ENCODE peak calls at places on chromosome 18, in ten cellular contexts. One of them, this sample, is unnamed. For H3K36me3, the result is how much of the 10 kb centered on the place peaks cover.

GRCh38 chr18:45571161-45571560 is 44.1 kb upstream of the SLC14A2 start:
- DNase-seq in ovary: no peak
- DNase-seq in tibial nerve: no peak
- DNase-seq in effector memory CD4-positive, alpha-beta T cell: no peak
- DNase-seq in heart right ventricle: no peak
- DNase-seq in upper lobe of right lung: no peak
- DNase-seq in Peyer's patch: no peak
- DNase-seq in IMR-90: no peak
- DNase-seq in CD8-positive, alpha-beta memory T cell: no peak
- DNase-seq in colonic mucosa: no peak
- DNase-seq in this sample: no peak

GRCh38 chr18:28905509-28905908 is 728.6 kb upstream of the CDH2 start:
- DNase-seq in effector memory CD4-positive, alpha-beta T cell: no peak
- DNase-seq in Peyer's patch: no peak
- DNase-seq in tibial nerve: no peak
- DNase-seq in CD8-positive, alpha-beta memory T cell: no peak
- DNase-seq in heart right ventricle: no peak
- DNase-seq in IMR-90: peak
- DNase-seq in ovary: no peak
- DNase-seq in upper lobe of right lung: no peak
- DNase-seq in colonic mucosa: no peak
- DNase-seq in this sample: no peak

GRCh38 chr18:13235326-13235937 is 16.9 kb downstream of the LDLRAD4 start:
- DNase-seq in effector memory CD4-positive, alpha-beta T cell: no peak
- DNase-seq in CD8-positive, alpha-beta memory T cell: no peak
- DNase-seq in Peyer's patch: peak
- DNase-seq in tibial nerve: no peak
- DNase-seq in ovary: no peak
- DNase-seq in heart right ventricle: no peak
- DNase-seq in upper lobe of right lung: no peak
- DNase-seq in colonic mucosa: no peak
- DNase-seq in IMR-90: no peak
- DNase-seq in this sample: peak

GRCh38 chr18:8911408-8912340 is 190.8 kb upstream of the NDUFV2 start:
- DNase-seq in tibial nerve: no peak
- DNase-seq in upper lobe of right lung: no peak
- DNase-seq in ovary: no peak
- DNase-seq in colonic mucosa: no peak
- DNase-seq in CD8-positive, alpha-beta memory T cell: no peak
- DNase-seq in heart right ventricle: no peak
- DNase-seq in IMR-90: no peak
- DNase-seq in Peyer's patch: no peak
- DNase-seq in effector memory CD4-positive, alpha-beta T cell: no peak
- DNase-seq in this sample: no peak

GRCh38 chr18:4468515-4468914 is 13.4 kb upstream of the DLGAP1 start:
- DNase-seq in heart right ventricle: no peak
- DNase-seq in CD8-positive, alpha-beta memory T cell: no peak
- DNase-seq in Peyer's patch: no peak
- DNase-seq in effector memory CD4-positive, alpha-beta T cell: no peak
- DNase-seq in upper lobe of right lung: no peak
- DNase-seq in tibial nerve: no peak
- DNase-seq in ovary: no peak
- DNase-seq in colonic mucosa: no peak
- DNase-seq in IMR-90: no peak
- DNase-seq in this sample: peak

GRCh38 chr18:70520867-70521266 is 232.0 kb downstream of the SOCS6 start:
- DNase-seq in upper lobe of right lung: no peak
- DNase-seq in heart right ventricle: no peak
- DNase-seq in effector memory CD4-positive, alpha-beta T cell: no peak
- DNase-seq in ovary: no peak
- DNase-seq in tibial nerve: no peak
- DNase-seq in colonic mucosa: no peak
- DNase-seq in Peyer's patch: no peak
- DNase-seq in IMR-90: no peak
- DNase-seq in CD8-positive, alpha-beta memory T cell: no peak
- DNase-seq in this sample: no peak

GRCh38 chr18:79546781-79547272 is 132.8 kb upstream of the CTDP1 start:
- DNase-seq in IMR-90: no peak
- DNase-seq in heart right ventricle: no peak
- DNase-seq in upper lobe of right lung: peak
- DNase-seq in ovary: peak
- DNase-seq in effector memory CD4-positive, alpha-beta T cell: no peak
- DNase-seq in tibial nerve: no peak
- DNase-seq in colonic mucosa: no peak
- DNase-seq in Peyer's patch: peak
- DNase-seq in CD8-positive, alpha-beta memory T cell: no peak
- DNase-seq in this sample: no peak

GRCh38 chr18:29841631-29842030 is 1200.9 kb downstream of the DSC3 start:
- DNase-seq in heart right ventricle: no peak
- DNase-seq in ovary: no peak
- DNase-seq in upper lobe of right lung: no peak
- DNase-seq in tibial nerve: no peak
- DNase-seq in CD8-positive, alpha-beta memory T cell: no peak
- DNase-seq in effector memory CD4-positive, alpha-beta T cell: no peak
- DNase-seq in colonic mucosa: no peak
- DNase-seq in IMR-90: no peak
- DNase-seq in Peyer's patch: no peak
- DNase-seq in this sample: no peak

GRCh38 chr18:10851824-10852225 is 297.5 kb downstream of the PIEZO2 start:
- DNase-seq in CD8-positive, alpha-beta memory T cell: no peak
- DNase-seq in ovary: no peak
- DNase-seq in IMR-90: peak
- DNase-seq in upper lobe of right lung: no peak
- DNase-seq in heart right ventricle: no peak
- DNase-seq in tibial nerve: no peak
- DNase-seq in colonic mucosa: no peak
- DNase-seq in effector memory CD4-positive, alpha-beta T cell: no peak
- DNase-seq in Peyer's patch: no peak
- DNase-seq in this sample: peak

GRCh38 chr18:44396550-44396949 is 284.1 kb upstream of the SETBP1 start:
- DNase-seq in CD8-positive, alpha-beta memory T cell: no peak
- DNase-seq in tibial nerve: no peak
- DNase-seq in colonic mucosa: no peak
- DNase-seq in effector memory CD4-positive, alpha-beta T cell: no peak
- DNase-seq in Peyer's patch: no peak
- DNase-seq in heart right ventricle: no peak
- DNase-seq in ovary: no peak
- DNase-seq in IMR-90: no peak
- DNase-seq in upper lobe of right lung: no peak
- DNase-seq in this sample: no peak

GRCh38 chr18:4672152-4672551 is 217.0 kb upstream of the DLGAP1 start:
- DNase-seq in ovary: no peak
- DNase-seq in colonic mucosa: no peak
- DNase-seq in upper lobe of right lung: no peak
- DNase-seq in effector memory CD4-positive, alpha-beta T cell: no peak
- DNase-seq in Peyer's patch: no peak
- DNase-seq in heart right ventricle: no peak
- DNase-seq in IMR-90: no peak
- DNase-seq in tibial nerve: no peak
- DNase-seq in CD8-positive, alpha-beta memory T cell: no peak
- DNase-seq in this sample: no peak

GRCh38 chr18:57352761-57353136 is 392 bp downstream of the ST8SIA3 start:
- DNase-seq in tibial nerve: no peak
- DNase-seq in ovary: no peak
- DNase-seq in Peyer's patch: no peak
- DNase-seq in colonic mucosa: no peak
- DNase-seq in IMR-90: no peak
- DNase-seq in heart right ventricle: no peak
- DNase-seq in CD8-positive, alpha-beta memory T cell: no peak
- DNase-seq in effector memory CD4-positive, alpha-beta T cell: no peak
- DNase-seq in upper lobe of right lung: no peak
- DNase-seq in this sample: peak

GRCh38 chr18:28713026-28713425 is 536.1 kb upstream of the CDH2 start:
- DNase-seq in Peyer's patch: no peak
- DNase-seq in tibial nerve: no peak
- DNase-seq in IMR-90: no peak
- DNase-seq in CD8-positive, alpha-beta memory T cell: no peak
- DNase-seq in heart right ventricle: no peak
- DNase-seq in upper lobe of right lung: no peak
- DNase-seq in effector memory CD4-positive, alpha-beta T cell: no peak
- DNase-seq in colonic mucosa: no peak
- DNase-seq in ovary: no peak
- DNase-seq in this sample: no peak

GRCh38 chr18:75211721-75212625 is 1.4 kb downstream of the TSHZ1 start:
- DNase-seq in upper lobe of right lung: peak
- DNase-seq in Peyer's patch: peak
- DNase-seq in ovary: peak
- DNase-seq in colonic mucosa: peak
- DNase-seq in heart right ventricle: peak
- DNase-seq in CD8-positive, alpha-beta memory T cell: peak
- DNase-seq in effector memory CD4-positive, alpha-beta T cell: no peak
- DNase-seq in IMR-90: peak
- DNase-seq in tibial nerve: no peak
- DNase-seq in this sample: peak

GRCh38 chr18:7904529-7904928 is 337.4 kb downstream of the PTPRM start:
- DNase-seq in effector memory CD4-positive, alpha-beta T cell: no peak
- DNase-seq in Peyer's patch: no peak
- DNase-seq in IMR-90: peak
- DNase-seq in upper lobe of right lung: no peak
- DNase-seq in colonic mucosa: no peak
- DNase-seq in ovary: no peak
- DNase-seq in tibial nerve: no peak
- DNase-seq in CD8-positive, alpha-beta memory T cell: no peak
- DNase-seq in heart right ventricle: no peak
- DNase-seq in this sample: no peak

GRCh38 chr18:51399491-51400122 is 202.1 kb upstream of the MEX3C start:
- DNase-seq in IMR-90: no peak
- DNase-seq in tibial nerve: no peak
- DNase-seq in CD8-positive, alpha-beta memory T cell: no peak
- DNase-seq in upper lobe of right lung: no peak
- DNase-seq in heart right ventricle: no peak
- DNase-seq in ovary: no peak
- DNase-seq in effector memory CD4-positive, alpha-beta T cell: no peak
- DNase-seq in colonic mucosa: no peak
- DNase-seq in Peyer's patch: no peak
- DNase-seq in this sample: no peak

DNA sequence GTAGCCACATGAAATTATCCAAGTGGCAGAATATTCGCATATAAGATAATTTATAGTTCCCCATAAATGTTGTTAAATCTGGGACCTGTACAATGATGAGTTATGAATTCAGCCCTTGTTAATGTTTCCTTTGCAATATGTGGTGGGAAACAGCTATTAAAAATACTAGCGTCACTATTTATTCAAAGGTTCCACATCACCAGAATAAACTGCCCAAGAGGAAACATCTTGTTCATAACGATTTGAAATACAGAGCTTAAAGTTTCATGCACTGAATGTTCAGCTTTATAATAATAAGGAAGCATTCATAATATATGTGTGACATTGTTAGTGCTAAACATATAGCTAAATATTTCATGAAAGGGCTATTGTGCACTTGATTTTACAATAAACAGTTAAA is 224.0 kb upstream of the TCF4 start:
- DNase-seq in effector memory CD4-positive, alpha-beta T cell: no peak
- DNase-seq in CD8-positive, alpha-beta memory T cell: no peak
- DNase-seq in colonic mucosa: no peak
- DNase-seq in upper lobe of right lung: no peak
- DNase-seq in ovary: no peak
- DNase-seq in heart right ventricle: no peak
- DNase-seq in tibial nerve: no peak
- DNase-seq in IMR-90: no peak
- DNase-seq in Peyer's patch: no peak
- DNase-seq in this sample: no peak
- H3K4me3 ChIP-seq in effector memory CD4-positive, alpha-beta T cell: no peak
- H3K4me3 ChIP-seq in CD8-positive, alpha-beta memory T cell: no peak
- H3K4me3 ChIP-seq in colonic mucosa: no peak
- H3K4me3 ChIP-seq in upper lobe of right lung: no peak
- H3K4me3 ChIP-seq in ovary: no peak
- H3K4me3 ChIP-seq in heart right ventricle: no peak
- H3K4me3 ChIP-seq in tibial nerve: no peak
- H3K4me3 ChIP-seq in IMR-90: no peak
- H3K4me3 ChIP-seq in Peyer's patch: no peak
- H3K4me3 ChIP-seq in this sample: no peak

DNA sequence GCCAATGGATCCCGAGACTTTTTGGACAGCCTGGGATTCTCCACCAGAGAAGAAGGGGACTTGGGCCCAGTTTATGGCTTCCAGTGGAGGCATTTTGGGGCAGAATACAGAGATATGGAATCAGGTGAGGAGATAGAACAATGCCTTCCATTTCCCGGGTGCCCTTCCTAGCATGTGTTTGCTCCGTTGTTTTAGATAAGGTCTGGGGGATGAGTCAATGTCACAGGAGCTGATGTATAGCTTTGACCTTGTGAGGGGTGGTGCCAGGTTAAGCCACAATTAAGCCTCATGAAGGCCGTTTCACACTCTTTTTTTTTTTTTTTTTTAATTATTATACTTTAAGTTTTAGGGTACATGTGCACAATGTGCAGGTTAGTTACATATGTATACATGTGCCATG is 4.7 kb downstream of the TYMS start:
- DNase-seq in CD8-positive, alpha-beta memory T cell: no peak
- DNase-seq in Peyer's patch: no peak
- DNase-seq in colonic mucosa: no peak
- DNase-seq in effector memory CD4-positive, alpha-beta T cell: no peak
- DNase-seq in IMR-90: no peak
- DNase-seq in upper lobe of right lung: no peak
- DNase-seq in heart right ventricle: no peak
- DNase-seq in tibial nerve: no peak
- DNase-seq in ovary: no peak
- DNase-seq in this sample: no peak
- H3K36me3 ChIP-seq in CD8-positive, alpha-beta memory T cell: under half
- H3K36me3 ChIP-seq in Peyer's patch: under half
- H3K36me3 ChIP-seq in colonic mucosa: under half
- H3K36me3 ChIP-seq in effector memory CD4-positive, alpha-beta T cell: under half
- H3K36me3 ChIP-seq in IMR-90: under half
- H3K36me3 ChIP-seq in upper lobe of right lung: under half
- H3K36me3 ChIP-seq in heart right ventricle: under half
- H3K36me3 ChIP-seq in tibial nerve: under half
- H3K36me3 ChIP-seq in ovary: under half
- H3K36me3 ChIP-seq in this sample: under half

GRCh38 chr18:26574958-26575864 is 26.9 kb upstream of the KCTD1 start:
- DNase-seq in tibial nerve: peak
- DNase-seq in CD8-positive, alpha-beta memory T cell: no peak
- DNase-seq in IMR-90: peak
- DNase-seq in Peyer's patch: no peak
- DNase-seq in heart right ventricle: peak
- DNase-seq in ovary: peak
- DNase-seq in colonic mucosa: peak
- DNase-seq in effector memory CD4-positive, alpha-beta T cell: no peak
- DNase-seq in upper lobe of right lung: peak
- DNase-seq in this sample: peak
- H3K4me3 ChIP-seq in tibial nerve: peak
- H3K4me3 ChIP-seq in CD8-positive, alpha-beta memory T cell: no peak
- H3K4me3 ChIP-seq in IMR-90: peak
- H3K4me3 ChIP-seq in Peyer's patch: peak
- H3K4me3 ChIP-seq in heart right ventricle: peak
- H3K4me3 ChIP-seq in ovary: peak
- H3K4me3 ChIP-seq in colonic mucosa: peak
- H3K4me3 ChIP-seq in effector memory CD4-positive, alpha-beta T cell: no peak
- H3K4me3 ChIP-seq in upper lobe of right lung: peak
- H3K4me3 ChIP-seq in this sample: peak

DNA sequence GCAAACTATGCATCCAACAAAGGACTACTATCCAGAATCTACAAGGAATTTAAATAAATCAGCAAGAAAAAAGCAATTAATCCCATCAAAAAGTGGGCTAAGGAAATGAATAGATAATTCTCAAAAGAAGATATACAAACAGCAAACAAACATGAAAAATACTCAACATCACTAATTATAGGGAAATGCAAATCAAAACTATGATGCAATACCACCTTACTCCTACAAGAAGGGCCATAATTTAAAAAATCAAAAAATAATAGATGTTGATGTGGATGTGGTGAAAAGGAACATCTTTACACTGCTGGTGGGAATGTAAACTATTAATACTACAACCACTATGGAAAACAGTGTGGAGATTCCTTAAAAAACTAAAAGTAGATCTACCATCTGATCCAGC is 164.7 kb downstream of the ZBTB7C start:
- DNase-seq in Peyer's patch: no peak
- DNase-seq in IMR-90: no peak
- DNase-seq in CD8-positive, alpha-beta memory T cell: no peak
- DNase-seq in colonic mucosa: no peak
- DNase-seq in heart right ventricle: no peak
- DNase-seq in ovary: no peak
- DNase-seq in tibial nerve: no peak
- DNase-seq in upper lobe of right lung: no peak
- DNase-seq in effector memory CD4-positive, alpha-beta T cell: no peak
- DNase-seq in this sample: no peak
- H3K36me3 ChIP-seq in Peyer's patch: under half
- H3K36me3 ChIP-seq in IMR-90: under half
- H3K36me3 ChIP-seq in CD8-positive, alpha-beta memory T cell: under half
- H3K36me3 ChIP-seq in colonic mucosa: under half
- H3K36me3 ChIP-seq in heart right ventricle: under half
- H3K36me3 ChIP-seq in ovary: under half
- H3K36me3 ChIP-seq in tibial nerve: under half
- H3K36me3 ChIP-seq in upper lobe of right lung: under half
- H3K36me3 ChIP-seq in effector memory CD4-positive, alpha-beta T cell: under half
- H3K36me3 ChIP-seq in this sample: under half

This sample was measured in H7.